ENCODE peak calls at places on chromosomes 12 and 14, in nine cellular contexts. C, N, V, X, P, B, A, T and J are unnamed samples.

GRCh38 chr12:57152408-57153038 is 5.1 kb upstream of the LRP1-AS start:
- DNase-seq in C (peak; percentile 89), N (no peak), V (peak; percentile 85), X (no peak), P (no peak), B (no peak), A (no peak), T (no peak), J (peak; percentile 58)

GRCh38 chr12:31203261-31203660 is 122.7 kb downstream of the SINHCAF start:
- DNase-seq in C (no peak), N (no peak), V (no peak), X (no peak), P (no peak), B (no peak), A (no peak), T (no peak), J (no peak)

GRCh38 chr14:28629328-28630004 is 137.1 kb upstream of the FOXG1 start:
- DNase-seq in C (no peak), N (no peak), V (no peak), X (no peak), P (no peak), B (no peak), A (no peak), T (no peak), J (no peak)

GRCh38 chr14:53462931-53463778 is 310.0 kb upstream of the DDHD1 start:
- DNase-seq in C (no peak), N (no peak), V (no peak), X (no peak), P (no peak), B (no peak), A (no peak), T (no peak), J (no peak)

GRCh38 chr12:51721281-51721940 is 127.1 kb downstream of the FIGNL2 start:
- DNase-seq in C (peak; percentile 90), N (peak; percentile 22), V (peak; percentile 29), X (peak; percentile 88), P (no peak), B (no peak), A (peak; percentile 13), T (no peak), J (no peak)

GRCh38 chr14:95910628-95911027 is 34.0 kb downstream of the TUNAR start:
- DNase-seq in C (no peak), N (no peak), V (no peak), X (no peak), P (no peak), B (no peak), A (no peak), T (no peak), J (no peak)

GRCh38 chr12:22437031-22437806 is 102.7 kb upstream of the ST8SIA1 start:
- DNase-seq in C (no peak), N (no peak), V (no peak), X (peak; percentile 53), P (no peak), B (no peak), A (no peak), T (no peak), J (peak; percentile 49)

GRCh38 chr12:131222271-131223139 is 268.8 kb downstream of the ADGRD1 start:
- DNase-seq in C (no peak), N (no peak), V (no peak), X (peak; percentile 90), P (no peak), B (no peak), A (peak; percentile 50), T (no peak), J (peak; percentile 31)

GRCh38 chr12:132248439-132249157 is 80.8 kb downstream of the GALNT9 start:
- DNase-seq in C (peak; percentile 94), N (no peak), V (peak; percentile 82), X (no peak), P (no peak), B (no peak), A (no peak), T (no peak), J (no peak)

GRCh38 chr12:39103552-39104165 is 198.3 kb upstream of the CPNE8 start:
- DNase-seq in C (no peak), N (no peak), V (peak; percentile 76), X (no peak), P (peak; percentile 35), B (peak; percentile 13), A (no peak), T (no peak), J (peak; percentile 59)

GRCh38 chr12:92136883-92137582 is 8.6 kb downstream of the BTG1 start:
- DNase-seq in C (peak; percentile 26), N (no peak), V (peak; percentile 93), X (no peak), P (no peak), B (no peak), A (no peak), T (no peak), J (peak; percentile 68)

GRCh38 chr14:59918824-59919581 is 941 bp upstream of the LRRC9 start:
- DNase-seq in C (peak; percentile 72), N (no peak), V (peak; percentile 49), X (no peak), P (peak; percentile 55), B (peak; percentile 37), A (no peak), T (no peak), J (peak; percentile 28)

GRCh38 chr14:55470025-55470424 is 29.6 kb upstream of the TBPL2 start:
- DNase-seq in C (no peak), N (no peak), V (no peak), X (no peak), P (no peak), B (no peak), A (no peak), T (no peak), J (no peak)

GRCh38 chr12:58247633-58248032 is 306.3 kb downstream of the ATP23 start:
- DNase-seq in C (no peak), N (no peak), V (no peak), X (no peak), P (peak; percentile 3), B (peak; percentile 82), A (no peak), T (no peak), J (peak; percentile 37)

GRCh38 chr12:63037721-63038120 is 102.8 kb upstream of the PPM1H start:
- DNase-seq in C (no peak), N (no peak), V (no peak), X (no peak), P (no peak), B (no peak), A (no peak), T (no peak), J (no peak)

GRCh38 chr12:4164591-4165558 is 108.7 kb upstream of the CCND2 start:
- DNase-seq in C (peak; percentile 76), N (no peak), V (peak; percentile 64), X (peak; percentile 84), P (no peak), B (no peak), A (peak; percentile 78), T (no peak), J (peak; percentile 30)

GRCh38 chr12:93662961-93663728 is 14.0 kb upstream of the CRADD start:
- DNase-seq in C (no peak), N (no peak), V (peak; percentile 16), X (no peak), P (no peak), B (no peak), A (no peak), T (no peak), J (no peak)

GRCh38 chr14:99350751-99351150 is 78.8 kb upstream of the BCL11B start:
- DNase-seq in C (peak; percentile 72), N (no peak), V (peak; percentile 3), X (no peak), P (no peak), B (no peak), A (no peak), T (no peak), J (no peak)

GRCh38 chr12:131061041-131061806 is 107.5 kb downstream of the ADGRD1 start:
- DNase-seq in C (peak; percentile 50), N (no peak), V (no peak), X (peak; percentile 34), P (peak; percentile 55), B (peak; percentile 65), A (no peak), T (no peak), J (no peak)

GRCh38 chr12:62802981-62803380 is 132.0 kb downstream of the PPM1H start:
- DNase-seq in C (peak; percentile 88), N (no peak), V (no peak), X (no peak), P (no peak), B (peak; percentile 42), A (no peak), T (no peak), J (peak; percentile 9)

GRCh38 chr12:66603458-66603857 is 75.4 kb downstream of the GRIP1 start:
- DNase-seq in C (no peak), N (no peak), V (no peak), X (no peak), P (no peak), B (no peak), A (no peak), T (no peak), J (no peak)

GRCh38 chr12:92560713-92561542 is 141.9 kb upstream of the PLEKHG7 start:
- DNase-seq in C (no peak), N (no peak), V (no peak), X (no peak), P (no peak), B (no peak), A (no peak), T (no peak), J (no peak)

GRCh38 chr12:5242440-5242839 is 189.5 kb upstream of the NTF3 start:
- DNase-seq in C (no peak), N (no peak), V (no peak), X (no peak), P (no peak), B (peak; percentile 82), A (no peak), T (no peak), J (no peak)

GRCh38 chr12:54984602-54985376 is at the start of gene TESPA1:
- DNase-seq in C (no peak), N (no peak), V (peak; percentile 5), X (no peak), P (no peak), B (no peak), A (peak; percentile 75), T (no peak), J (peak; percentile 4)

GRCh38 chr12:50650285-50650684 is 113.6 kb upstream of the ATF1 start:
- DNase-seq in C (no peak), N (no peak), V (no peak), X (no peak), P (no peak), B (no peak), A (no peak), T (no peak), J (no peak)

GRCh38 chr14:105492051-105492965 is 1.3 kb downstream of the TEDC1 start:
- DNase-seq in C (peak; percentile 89), N (no peak), V (no peak), X (no peak), P (no peak), B (no peak), A (peak; percentile 14), T (no peak), J (no peak)

GRCh38 chr12:64696065-64696741 is 63.0 kb downstream of the GNS start:
- DNase-seq in C (no peak), N (no peak), V (peak; percentile 45), X (no peak), P (peak; percentile 46), B (no peak), A (no peak), T (no peak), J (peak; percentile 30)

GRCh38 chr12:11901687-11902524 is 168.8 kb upstream of the BCL2L14 start:
- DNase-seq in C (no peak), N (no peak), V (no peak), X (no peak), P (no peak), B (no peak), A (no peak), T (no peak), J (no peak)

GRCh38 chr12:40065636-40066035 is 40.2 kb downstream of the SLC2A13 start:
- DNase-seq in C (no peak), N (no peak), V (no peak), X (no peak), P (no peak), B (no peak), A (no peak), T (no peak), J (no peak)

GRCh38 chr14:104291123-104292000 is 153.0 kb downstream of the KIF26A start:
- DNase-seq in C (peak; percentile 53), N (no peak), V (no peak), X (peak; percentile 77), P (no peak), B (peak; percentile 8), A (no peak), T (no peak), J (no peak)